ENCODE peak calls at places on chromosomes 3 and 15, in five cellular contexts. V, D, I, L and U are unnamed samples.

GRCh38 chr3:159844383-159844730 is 144.3 kb upstream of the IL12A start:
- DNase-seq in V (no peak), D (no peak), I (no peak), L (no peak), U (no peak)

GRCh38 chr3:134965849-134966248 is 170.8 kb downstream of the EPHB1 start:
- DNase-seq in V (no peak), D (no peak), I (no peak), L (no peak), U (no peak)

GRCh38 chr3:15637131-15637951 is 35.8 kb downstream of the BTD start:
- DNase-seq in V (no peak), D (no peak), I (no peak), L (no peak), U (no peak)

GRCh38 chr15:31216210-31216911 is 110.3 kb upstream of the KLF13 start:
- DNase-seq in V (no peak), D (peak; percentile 86), I (peak; percentile 42), L (peak; percentile 23), U (peak; percentile 49)

GRCh38 chr3:66693461-66693912 is 192.7 kb upstream of the LRIG1 start:
- DNase-seq in V (no peak), D (no peak), I (no peak), L (no peak), U (no peak)

GRCh38 chr15:36230741-36231140 is 348.7 kb upstream of the CDIN1 start:
- DNase-seq in V (no peak), D (no peak), I (no peak), L (no peak), U (no peak)

GRCh38 chr3:46907271-46907670 is 29.8 kb downstream of the PTH1R start:
- DNase-seq in V (no peak), D (no peak), I (no peak), L (no peak), U (no peak)

GRCh38 chr3:140434261-140434905 is 243.5 kb upstream of the TRIM42 start:
- DNase-seq in V (no peak), D (no peak), I (no peak), L (no peak), U (no peak)

GRCh38 chr15:50280271-50280670 is 14.7 kb upstream of the HDC start:
- DNase-seq in V (no peak), D (no peak), I (no peak), L (no peak), U (no peak)

GRCh38 chr3:141538568-141538967 is 51.7 kb downstream of the RASA2 start:
- DNase-seq in V (no peak), D (no peak), I (no peak), L (no peak), U (no peak)

GRCh38 chr15:63824570-63824969 is 9.2 kb downstream of the HERC1 start:
- DNase-seq in V (no peak), D (no peak), I (no peak), L (no peak), U (no peak)

GRCh38 chr3:13277130-13277783 is 142.9 kb downstream of the NUP210 start:
- DNase-seq in V (no peak), D (no peak), I (no peak), L (no peak), U (no peak)

GRCh38 chr3:139318826-139319225 is 25.0 kb upstream of the MRPS22 start:
- DNase-seq in V (no peak), D (no peak), I (no peak), L (no peak), U (no peak)

GRCh38 chr15:73654659-73655058 is 21.5 kb upstream of the NPTN start:
- DNase-seq in V (no peak), D (no peak), I (no peak), L (no peak), U (no peak)

GRCh38 chr15:88661041-88661765 is 22.4 kb downstream of the ISG20 start:
- DNase-seq in V (peak; percentile 11), D (no peak), I (no peak), L (no peak), U (no peak)

GRCh38 chr3:194082596-194083220 is 53.2 kb upstream of the HES1 start:
- DNase-seq in V (no peak), D (no peak), I (no peak), L (no peak), U (no peak)

GRCh38 chr3:157182879-157183278 is 22.9 kb upstream of the CCNL1 start:
- DNase-seq in V (no peak), D (no peak), I (no peak), L (no peak), U (no peak)

GRCh38 chr3:101730839-101731238 is 6.4 kb downstream of the CEP97 start:
- DNase-seq in V (no peak), D (no peak), I (no peak), L (no peak), U (no peak)

GRCh38 chr3:129555616-129556357 is 12.8 kb downstream of the H1-8 start:
- DNase-seq in V (no peak), D (no peak), I (no peak), L (no peak), U (no peak)

GRCh38 chr15:94673801-94674200 is 442.4 kb downstream of the MCTP2 start:
- DNase-seq in V (no peak), D (no peak), I (no peak), L (no peak), U (no peak)

GRCh38 chr15:82894971-82895520 is 57.5 kb downstream of the HOMER2 start:
- DNase-seq in V (no peak), D (no peak), I (no peak), L (no peak), U (no peak)

GRCh38 chr3:124574012-124574411 is 156.2 kb upstream of the UMPS start:
- DNase-seq in V (no peak), D (no peak), I (no peak), L (no peak), U (no peak)